ENCODE peak calls at places on chromosomes 13 and 19, in four cellular contexts. M is neural progenitor cell; W is stimulated activated CD4-positive, alpha-beta T cell treated with anti-CD3 and anti-CD28 coated beads, TNF-alpha, amount 100 ng/mL, for 48 hours; L is BE2C. I is an unnamed sample.

GRCh38 chr13:99628442-99628841 is 127.2 kb downstream of the TM9SF2 start:
- DNase-seq in L (no peak), W (no peak), M (no peak), I (no peak)

GRCh38 chr13:34076943-34077703 is 259.2 kb downstream of the RFC3 start:
- DNase-seq in L (no peak), W (no peak), M (peak), I (no peak)

GRCh38 chr19:34838248-34838647 is 65.2 kb upstream of the ZNF599 start:
- DNase-seq in W (no peak), L (no peak), M (peak), I (no peak)

GRCh38 chr13:23159587-23160240 is 21.1 kb upstream of the SGCG start:
- DNase-seq in L (no peak), W (no peak), M (peak), I (no peak)

GRCh38 chr19:4304509-4305252 is at the start of gene FSD1:
- DNase-seq in W (peak), L (peak), M (peak), I (no peak)

GRCh38 chr13:80989770-80990169 is 648.8 kb upstream of the SPRY2 start:
- DNase-seq in L (no peak), W (no peak), M (no peak), I (no peak)

GRCh38 chr13:90834700-90835099 is 512.8 kb upstream of the MIR17HG start:
- DNase-seq in L (no peak), M (no peak), W (no peak), I (no peak)

GRCh38 chr13:114145256-114145655 is 12.8 kb upstream of the RASA3 start:
- DNase-seq in W (no peak), L (no peak), M (peak), I (no peak)

GRCh38 chr19:3492919-3493318 is 7.6 kb downstream of the DOHH start:
- DNase-seq in L (no peak), W (no peak), M (no peak), I (no peak)

GRCh38 chr19:780935-781334 is 16.3 kb upstream of the PTBP1 start:
- DNase-seq in W (no peak), L (no peak), M (no peak), I (no peak)